ENCODE peak calls at places on chromosomes 3 and 15, in eight cellular contexts. G is NCI-H1105; T is stimulated activated CD8-positive, alpha-beta memory T cell treated with anti-CD3 and anti-CD28 coated beads, Interleukin-4, amount 100 ng/mL, for 1 hour; C is iris pigment epithelial cell; D is heart right ventricle; J is neuronal stem cell; V is KG1; P is T1000. H is an unnamed sample.

GRCh38 chr3:123449092-123449985 is 449 bp upstream of the ADCY5 start:
- DNase-seq in G (no peak), T (no peak), C (peak; percentile 44), D (peak; percentile 32), J (peak; percentile 47), V (no peak), P (no peak), H (no peak)

GRCh38 chr15:85022860-85023403 is 41.3 kb downstream of the PDE8A start:
- DNase-seq in G (no peak), T (no peak), C (no peak), D (no peak), J (no peak), V (no peak), P (no peak), H (no peak)

GRCh38 chr3:175432338-175433025 is 573.3 kb downstream of the NAALADL2 start:
- DNase-seq in G (peak; percentile 62), T (no peak), C (peak; percentile 49), D (peak; percentile 4), J (no peak), V (no peak), P (no peak), H (no peak)

GRCh38 chr3:64848822-64849221 is 161.0 kb upstream of the ADAMTS9 start:
- DNase-seq in G (no peak), T (no peak), C (peak; percentile 54), D (no peak), J (no peak), V (no peak), P (no peak), H (no peak)

GRCh38 chr3:57935539-57935938 is 72.7 kb upstream of the FLNB start:
- DNase-seq in G (no peak), T (no peak), C (no peak), D (no peak), J (no peak), V (no peak), P (no peak), H (no peak)

GRCh38 chr3:127680146-127680661 is 7.5 kb downstream of the ABTB1 start:
- DNase-seq in G (no peak), T (no peak), C (no peak), D (no peak), J (no peak), V (no peak), P (no peak), H (no peak)

GRCh38 chr3:73094951-73095350 is 33.5 kb downstream of the EBLN2 start:
- DNase-seq in G (no peak), T (no peak), C (no peak), D (no peak), J (no peak), V (no peak), P (no peak), H (peak; percentile 32)

GRCh38 chr15:99439524-99439835 is 126.3 kb upstream of the MEF2A start:
- DNase-seq in G (no peak), T (no peak), C (no peak), D (no peak), J (no peak), V (no peak), P (no peak), H (no peak)

GRCh38 chr3:148992635-148993230 is 1.4 kb downstream of the GYG1 start:
- DNase-seq in G (no peak), T (no peak), C (no peak), D (no peak), J (no peak), V (no peak), P (no peak), H (no peak)

GRCh38 chr3:64264491-64265109 is 39.3 kb upstream of the PRICKLE2 start:
- DNase-seq in G (no peak), T (no peak), C (peak; percentile 45), D (no peak), J (no peak), V (no peak), P (no peak), H (no peak)